ENCODE peak calls at places on chromosomes 16 and 17, in six cellular contexts. F, K, J, M, A and L are unnamed samples.

GRCh38 chr17:59851431-59852375 is 41.0 kb downstream of the TUBD1 start:
- DNase-seq in A (peak), M (peak), J (peak), F (no peak), K (no peak), L (peak)

GRCh38 chr17:43823350-43824084 is 9.4 kb downstream of the MPP3 start:
- DNase-seq in M (no peak), J (no peak), K (no peak), A (no peak), F (no peak), L (no peak)

GRCh38 chr17:69047368-69048263 is 13.1 kb downstream of the ABCA9 start:
- DNase-seq in A (peak), K (peak), J (peak), M (peak), F (no peak), L (peak)

GRCh38 chr17:56499799-56500388 is 93.6 kb upstream of the NOG start:
- DNase-seq in A (peak), J (peak), F (no peak), M (no peak), K (peak), L (no peak)

GRCh38 chr17:32771396-32771795 is 105.5 kb downstream of the MYO1D start:
- DNase-seq in F (no peak), A (no peak), K (peak), M (no peak), J (no peak), L (no peak)

GRCh38 chr17:50283246-50283645 is 9.0 kb downstream of the TMEM92 start:
- DNase-seq in A (peak), M (no peak), J (no peak), F (no peak), K (no peak), L (no peak)

GRCh38 chr17:9150407-9151090 is 129.2 kb downstream of the NTN1 start:
- DNase-seq in A (no peak), K (peak), F (no peak), J (peak), M (no peak), L (no peak)

GRCh38 chr17:28946239-28946638 is 5.1 kb downstream of the PHF12 start:
- DNase-seq in F (no peak), M (no peak), A (peak), J (peak), K (no peak), L (peak)

GRCh38 chr16:55622302-55622701 is 33.5 kb upstream of the SLC6A2 start:
- DNase-seq in A (no peak), K (no peak), J (no peak), F (no peak), M (no peak), L (no peak)

GRCh38 chr16:67286441-67287235 is 7.3 kb downstream of the PLEKHG4 start:
- DNase-seq in M (no peak), J (no peak), A (no peak), F (no peak), K (no peak), L (no peak)

GRCh38 chr17:42268236-42268635 is 8.0 kb downstream of the STAT5B start:
- DNase-seq in J (no peak), A (no peak), K (no peak), M (no peak), F (no peak), L (no peak)

GRCh38 chr16:57590654-57591085 is 37.8 kb upstream of the ADGRG1 start:
- DNase-seq in F (no peak), A (peak), M (no peak), K (peak), J (peak), L (peak)

GRCh38 chr17:18141210-18141803 is 32.8 kb downstream of the MYO15A start:
- DNase-seq in F (no peak), K (peak), M (no peak), A (peak), J (peak), L (no peak)

GRCh38 chr17:22703204-22703603 is 1010.9 kb downstream of the KCNJ18 start:
- DNase-seq in A (no peak), F (no peak), M (no peak), K (no peak), J (no peak), L (no peak)

GRCh38 chr16:57025941-57026777 is 36.8 kb downstream of the NLRC5 start:
- DNase-seq in A (no peak), J (no peak), K (no peak), F (no peak), M (no peak), L (no peak)

GRCh38 chr16:71537643-71538042 is 11.4 kb downstream of the CHST4 start:
- DNase-seq in K (peak), A (peak), F (no peak), M (no peak), J (peak), L (no peak)

GRCh38 chr17:73957564-73957963 is 245.9 kb upstream of the RPL38 start:
- DNase-seq in A (no peak), M (no peak), K (no peak), J (no peak), F (no peak), L (no peak)

GRCh38 chr17:76370261-76370993 is 14.0 kb upstream of the SPHK1 start:
- DNase-seq in F (peak), A (peak), K (peak), M (peak), J (peak), L (peak)

GRCh38 chr16:53067675-53068074 is 12.9 kb downstream of the CHD9 start:
- DNase-seq in M (no peak), F (no peak), J (no peak), A (no peak), K (no peak), L (no peak)

GRCh38 chr17:80270836-80271235 is 10.2 kb downstream of the RNF213 start:
- DNase-seq in J (peak), K (no peak), F (no peak), A (peak), M (no peak), L (no peak)

DNA sequence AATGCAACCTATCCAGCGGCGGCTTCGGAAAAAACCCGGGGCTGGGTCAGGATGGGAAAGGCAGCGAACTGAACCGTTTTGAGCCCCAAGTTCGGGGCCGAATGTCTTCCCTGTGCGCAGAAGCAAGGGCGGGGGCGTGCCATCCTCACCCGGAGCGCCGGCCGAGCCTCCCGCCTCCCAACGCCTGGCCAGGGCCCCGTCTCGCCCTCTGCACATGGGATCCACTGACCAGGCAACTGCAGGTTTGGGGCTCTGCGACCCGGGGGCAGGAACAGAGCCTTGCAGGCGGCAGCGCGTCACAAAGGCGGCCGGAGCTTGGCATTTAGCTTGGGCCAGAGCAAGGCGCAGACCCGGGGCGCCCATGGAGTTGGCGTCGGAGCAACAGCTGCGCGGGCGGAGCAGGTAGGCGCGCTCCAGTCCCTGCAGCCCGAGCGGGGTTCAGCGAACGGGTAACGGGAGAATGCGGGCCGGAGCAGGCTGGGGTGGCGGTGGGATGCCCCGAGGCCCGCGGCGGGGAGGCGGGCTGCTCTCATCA is at the start of gene FBXO39:
- DNase-seq in F (peak), J (peak), M (no peak), K (no peak), A (no peak), L (no peak)
- H3K4me3 ChIP-seq in F (no peak), J (no peak), M (no peak), K (no peak), A (no peak), L (peak)

GRCh38 chr16:24977673-24978065 is 37.5 kb downstream of the ARHGAP17 start:
- DNase-seq in K (no peak), A (peak), F (no peak), M (no peak), J (peak), L (peak)
- H3K4me3 ChIP-seq in K (no peak), A (no peak), F (no peak), M (no peak), J (no peak), L (no peak)

GRCh38 chr16:65372171-65372570 is 250.3 kb upstream of the CDH11 start:
- DNase-seq in M (no peak), K (peak), F (no peak), J (no peak), A (no peak), L (no peak)

DNA sequence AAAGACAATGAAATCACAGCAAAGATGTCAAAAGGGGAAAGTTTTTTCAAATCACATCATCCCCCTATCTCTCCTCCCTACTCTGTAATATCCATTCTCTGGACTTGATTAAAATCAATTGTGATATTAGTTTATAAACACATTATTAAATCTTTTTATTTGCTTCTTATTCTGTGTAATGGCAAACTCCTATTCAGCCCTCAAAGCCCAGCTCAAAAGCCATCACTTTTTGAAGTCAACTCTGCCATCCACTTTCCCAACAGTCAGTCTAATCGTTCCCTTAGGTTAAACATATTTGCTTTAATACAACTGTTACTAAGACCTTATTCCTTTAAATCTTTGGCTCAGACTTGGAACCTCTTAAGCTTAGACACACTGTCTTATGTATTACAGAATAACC is 244.5 kb upstream of the CDH11 start:
- DNase-seq in F (no peak), M (no peak), K (no peak), A (no peak), J (no peak), L (no peak)
- H3K4me3 ChIP-seq in F (no peak), M (no peak), K (no peak), A (no peak), J (no peak), L (no peak)

GRCh38 chr17:37743875-37744632 is 805 bp downstream of the HNF1B start:
- DNase-seq in K (no peak), F (peak), A (no peak), J (no peak), M (no peak), L (no peak)
- H3K4me3 ChIP-seq in K (peak), F (peak), A (no peak), J (no peak), M (peak), L (no peak)